ENCODE peak calls at places on chromosome 16, in four cellular contexts. K is GM12878, C is HL-60, I is K562. W is an unnamed sample.

GRCh38 chr16:5604770-5605169 is 507.2 kb upstream of the EEF2KMT start:
- DNase-seq in K (no peak), C (no peak), I (peak; percentile 36), W (no peak)

GRCh38 chr16:4142268-4142667 is 26.0 kb upstream of the ADCY9 start:
- DNase-seq in K (peak; percentile 42), C (no peak), I (no peak), W (peak; percentile 47)

GRCh38 chr16:50519001-50519400 is 29.2 kb upstream of the NKD1 start:
- DNase-seq in K (no peak), C (no peak), I (no peak), W (no peak)

GRCh38 chr16:12229759-12230594 is 253.4 kb downstream of the SNX29 start:
- DNase-seq in K (no peak), C (no peak), I (no peak), W (no peak)

GRCh38 chr16:47475786-47476185 is 14.7 kb downstream of the PHKB start:
- DNase-seq in K (no peak), C (no peak), I (no peak), W (no peak)

GRCh38 chr16:82991941-82992675 is 365.3 kb downstream of the CDH13 start:
- DNase-seq in K (no peak), C (no peak), I (no peak), W (no peak)

GRCh38 chr16:73277066-73277465 is 229.1 kb upstream of the ZFHX3 start:
- DNase-seq in K (no peak), C (no peak), I (no peak), W (no peak)

GRCh38 chr16:50378417-50378816 is 9.6 kb upstream of the BRD7 start:
- DNase-seq in K (no peak), C (no peak), I (no peak), W (no peak)

GRCh38 chr16:85553436-85554113 is 59.5 kb upstream of the GSE1 start:
- DNase-seq in K (no peak), C (peak; percentile 49), I (peak; percentile 87), W (peak; percentile 68)

GRCh38 chr16:12876778-12877177 is 24.6 kb upstream of the SHISA9 start:
- DNase-seq in K (no peak), C (no peak), I (no peak), W (no peak)

GRCh38 chr16:2471653-2472487 is 773 bp downstream of the NTN3 start:
- DNase-seq in K (no peak), C (no peak), I (no peak), W (no peak)

GRCh38 chr16:88977028-88977844 is at the start of gene CBFA2T3:
- DNase-seq in K (no peak), C (peak; percentile 83), I (peak; percentile 93), W (no peak)

GRCh38 chr16:81003610-81004460 is 2.9 kb downstream of the CMC2 start:
- DNase-seq in K (no peak), C (no peak), I (no peak), W (no peak)

GRCh38 chr16:8919089-8919933 is 37.2 kb downstream of the LITAFD start:
- DNase-seq in K (no peak), C (no peak), I (no peak), W (no peak)

GRCh38 chr16:30570621-30571443 is 682 bp downstream of the ZNF688 start:
- DNase-seq in K (no peak), C (no peak), I (peak; percentile 42), W (no peak)

GRCh38 chr16:84517366-84517765 is 12.9 kb upstream of the MEAK7 start:
- DNase-seq in K (no peak), C (no peak), I (no peak), W (no peak)

GRCh38 chr16:3140603-3141427 is 6.0 kb downstream of the ZNF213 start:
- DNase-seq in K (no peak), C (no peak), I (no peak), W (no peak)

GRCh38 chr16:83953796-83954576 is 946 bp downstream of the OSGIN1 start:
- DNase-seq in K (no peak), C (peak; percentile 56), I (peak; percentile 70), W (peak; percentile 56)

GRCh38 chr16:9650284-9650683 is 531.9 kb downstream of the GRIN2A start:
- DNase-seq in K (no peak), C (no peak), I (no peak), W (no peak)

GRCh38 chr16:68382296-68382718 is 66.0 kb downstream of the SMPD3 start:
- DNase-seq in K (no peak), C (no peak), I (no peak), W (peak; percentile 65)

GRCh38 chr16:24906199-24906808 is 60.5 kb downstream of the SLC5A11 start:
- DNase-seq in K (no peak), C (no peak), I (no peak), W (no peak)

GRCh38 chr16:82694239-82694874 is 67.6 kb downstream of the CDH13 start:
- DNase-seq in K (no peak), C (no peak), I (no peak), W (no peak)

GRCh38 chr16:57128787-57129389 is 36.5 kb downstream of the CPNE2 start:
- DNase-seq in K (peak; percentile 28), C (no peak), I (no peak), W (no peak)
- TF ChIP-seq SPI1 in K (no peak), C (no peak), I (no peak), W (no peak)

GRCh38 chr16:86571197-86571915 is 4.7 kb downstream of the FOXC2 start:
- DNase-seq in K (no peak), C (no peak), I (no peak), W (no peak)
- TF ChIP-seq SPI1 in K (no peak), C (no peak), I (no peak), W (no peak)

GRCh38 chr16:56775162-56775561 is 45.2 kb downstream of the NUP93 start:
- DNase-seq in K (no peak), C (no peak), I (no peak), W (no peak)

GRCh38 chr16:56780646-56781045 is 50.7 kb downstream of the NUP93 start:
- DNase-seq in K (no peak), C (peak; percentile 50), I (no peak), W (no peak)

GRCh38 chr16:56776562-56776961 is 46.6 kb downstream of the NUP93 start:
- DNase-seq in K (no peak), C (no peak), I (no peak), W (no peak)

GRCh38 chr16:56779956-56780355 is 50.0 kb downstream of the NUP93 start:
- DNase-seq in K (no peak), C (no peak), I (no peak), W (no peak)

GRCh38 chr16:56777533-56777932 is 47.6 kb downstream of the NUP93 start:
- DNase-seq in K (no peak), C (no peak), I (no peak), W (no peak)
- TF ChIP-seq SPI1 in K (no peak), C (no peak), I (no peak), W (no peak)

DNA sequence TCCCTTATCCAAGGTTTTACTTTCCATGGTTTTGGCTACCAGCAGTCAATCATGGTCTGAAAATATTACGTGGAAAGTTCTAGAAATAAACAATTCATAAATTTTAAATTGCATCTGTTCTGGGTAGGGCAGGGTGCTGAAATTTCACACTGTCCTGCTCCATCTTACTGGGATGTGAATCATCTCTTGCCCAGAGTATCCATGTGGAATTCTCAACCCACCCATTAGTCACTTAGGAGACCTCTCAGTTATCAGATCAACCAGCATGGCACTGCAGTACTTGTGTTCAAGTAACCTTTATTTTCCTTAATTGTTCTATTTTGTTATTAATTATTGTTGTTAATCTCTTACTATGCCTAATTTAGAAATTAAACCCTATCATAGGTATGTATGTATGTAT is 202.8 kb upstream of the CPHXL start:
- DNase-seq in K (no peak), C (no peak), I (no peak), W (no peak)
- TF ChIP-seq SPI1 in K (no peak), C (no peak), I (no peak), W (no peak)

DNA sequence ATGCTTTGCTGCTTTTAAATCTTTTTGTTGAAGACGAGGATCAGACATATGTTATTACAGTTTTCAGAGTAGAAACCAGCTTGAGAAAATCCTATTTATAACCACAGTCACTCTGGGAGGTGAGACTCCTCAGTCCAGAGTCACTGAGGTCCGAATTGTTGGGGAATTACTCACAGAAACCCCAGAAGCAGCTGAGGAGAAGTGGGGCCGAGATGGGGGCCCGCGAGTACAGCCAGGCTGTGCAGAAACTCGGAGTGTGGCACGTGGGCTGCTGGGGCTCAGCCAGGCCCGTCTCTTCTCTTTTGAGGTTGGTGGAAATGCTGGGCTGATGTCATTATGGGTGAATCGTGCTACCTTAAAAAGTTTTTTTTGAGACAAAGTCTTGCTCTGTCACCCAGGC is 14.4 kb upstream of the GNG13 start:
- DNase-seq in K (no peak), C (no peak), I (no peak), W (no peak)
- TF ChIP-seq SPI1 in K (no peak), C (no peak), I (no peak), W (no peak)

GRCh38 chr16:1130382-1130781 is 22.5 kb upstream of the CACNA1H start:
- DNase-seq in K (no peak), C (no peak), I (no peak), W (no peak)
- TF ChIP-seq SPI1 in K (no peak), C (no peak), I (no peak), W (no peak)

DNA sequence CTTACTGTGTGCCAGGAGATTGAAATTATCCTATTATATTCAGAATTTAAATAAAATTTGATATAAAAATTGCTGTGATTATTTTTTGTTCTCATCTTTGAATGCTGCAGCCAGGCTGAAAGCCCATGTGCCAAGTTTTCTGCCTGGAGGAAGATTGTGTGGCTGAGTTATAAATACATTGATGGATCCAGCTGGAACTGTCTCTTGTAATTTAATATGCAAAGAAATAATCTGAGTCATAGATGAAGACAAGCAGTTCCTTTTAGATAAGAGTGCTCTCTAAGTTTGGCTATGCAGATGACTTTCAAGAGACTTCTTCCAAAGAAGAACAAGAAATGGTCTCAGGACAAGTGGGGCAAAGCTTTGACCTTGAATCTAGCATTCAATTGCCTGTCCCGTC is 871.0 kb downstream of the CDH11 start:
- DNase-seq in K (no peak), C (no peak), I (no peak), W (no peak)
- TF ChIP-seq SPI1 in K (no peak), C (no peak), I (no peak), W (no peak)